ENCODE peak calls at places on chromosomes 4 and X, in nine cellular contexts. L, F, Y, E, T, I, U, V and H are unnamed samples.

GRCh38 chr4:48300004-48300403 is 30.4 kb upstream of the TEC start:
- DNase-seq in E (no peak), L (peak; percentile 19), V (no peak), T (no peak), Y (no peak), I (no peak), F (no peak), U (no peak), H (no peak)

GRCh38 chr4:111883557-111883999 is 261.7 kb upstream of the FAM241A start:
- DNase-seq in L (peak; percentile 13), Y (no peak), F (no peak), U (no peak), V (peak; percentile 70), T (no peak), E (no peak), I (no peak), H (no peak)

GRCh38 chr4:150010525-150011126 is 67.6 kb upstream of the DCLK2 start:
- DNase-seq in E (peak; percentile 24), Y (no peak), I (peak; percentile 83), U (peak; percentile 47), T (peak; percentile 19), V (peak; percentile 45), L (peak; percentile 75), F (peak; percentile 77), H (no peak)

GRCh38 chrX:57172544-57172943 is 35.3 kb upstream of the SPIN2A start:
- DNase-seq in V (no peak), U (peak; percentile 81), F (no peak), L (peak; percentile 44), T (no peak), E (no peak), I (no peak), Y (no peak), H (no peak)

GRCh38 chr4:112251044-112251632 is 19.6 kb downstream of the AP1AR start:
- DNase-seq in I (no peak), U (no peak), L (no peak), Y (no peak), E (no peak), V (no peak), T (no peak), F (no peak), H (no peak)

GRCh38 chrX:16113978-16114554 is 9.3 kb upstream of the GRPR start:
- DNase-seq in L (peak; percentile 36), I (no peak), V (no peak), Y (no peak), U (no peak), F (no peak), E (no peak), T (no peak), H (no peak)

GRCh38 chr4:85725727-85726170 is 250.8 kb downstream of the ARHGAP24 start:
- DNase-seq in I (no peak), L (no peak), F (no peak), T (peak; percentile 85), E (no peak), V (no peak), U (peak; percentile 82), Y (no peak), H (no peak)

GRCh38 chr4:122686709-122687108 is 45.8 kb upstream of the BBS12 start:
- DNase-seq in L (no peak), T (no peak), F (no peak), E (no peak), U (no peak), I (no peak), V (no peak), Y (no peak), H (no peak)

GRCh38 chr4:105241456-105241855 is 94.8 kb downstream of the TET2 start:
- DNase-seq in Y (no peak), V (no peak), L (no peak), I (no peak), U (no peak), F (no peak), T (peak; percentile 8), E (no peak), H (no peak)

GRCh38 chr4:82437285-82438005 is 7.1 kb downstream of the ENOPH1 start:
- DNase-seq in V (no peak), Y (no peak), I (peak; percentile 15), E (no peak), U (no peak), T (no peak), L (peak; percentile 37), F (no peak), H (no peak)

GRCh38 chrX:103215037-103215767 is at the start of gene BEX4:
- DNase-seq in Y (peak; percentile 64), F (no peak), U (no peak), E (peak; percentile 2), L (peak; percentile 56), T (peak; percentile 76), I (peak; percentile 67), V (peak; percentile 53), H (peak; percentile 11)

GRCh38 chr4:121535351-121535750 is 154.5 kb upstream of the QRFPR start:
- DNase-seq in L (no peak), U (no peak), F (no peak), I (no peak), T (no peak), E (no peak), Y (no peak), V (no peak), H (no peak)

GRCh38 chrX:74579597-74580209 is 34.7 kb downstream of the RLIM start:
- DNase-seq in T (no peak), Y (no peak), F (no peak), E (no peak), L (peak; percentile 52), V (no peak), U (no peak), I (no peak), H (no peak)

GRCh38 chrX:83845397-83845796 is 15.5 kb upstream of the CYLC1 start:
- DNase-seq in Y (no peak), E (peak; percentile 1), I (peak; percentile 46), U (peak; percentile 23), L (peak; percentile 14), T (no peak), V (no peak), F (peak; percentile 0), H (no peak)

GRCh38 chr4:37970702-37971101 is 10.5 kb downstream of the PTTG2 start:
- DNase-seq in E (peak; percentile 65), T (peak; percentile 52), I (peak; percentile 80), F (peak; percentile 77), V (no peak), U (peak; percentile 56), L (peak; percentile 42), Y (no peak), H (no peak)

GRCh38 chr4:10893417-10893816 is 208.8 kb upstream of the CLNK start:
- DNase-seq in F (no peak), L (no peak), E (peak; percentile 1), I (peak; percentile 16), V (no peak), T (no peak), U (peak; percentile 3), Y (no peak), H (no peak)